ENCODE peak calls at places on chromosomes 12 and 14, in nine cellular contexts. One of them, this sample, is unnamed.

GRCh38 chr12:53065975-53066593 is 13.1 kb downstream of the SPRYD3 start:
- DNase-seq in GM12865: peak
- DNase-seq in heart right ventricle: peak
- DNase-seq in uterus: peak
- DNase-seq in brain microvascular endothelial cell: no peak
- DNase-seq in SK-N-SH: peak
- DNase-seq in fibroblast of lung: peak
- DNase-seq in fibroblast of the aortic adventitia: peak
- DNase-seq in cardiac fibroblast: peak
- DNase-seq in this sample: peak

GRCh38 chr12:80837342-80837978 is 100.3 kb downstream of the LIN7A start:
- DNase-seq in GM12865: peak
- DNase-seq in heart right ventricle: peak
- DNase-seq in uterus: peak
- DNase-seq in brain microvascular endothelial cell: peak
- DNase-seq in SK-N-SH: peak
- DNase-seq in fibroblast of lung: peak
- DNase-seq in fibroblast of the aortic adventitia: peak
- DNase-seq in cardiac fibroblast: peak
- DNase-seq in this sample: peak

GRCh38 chr12:104669057-104669770 is 212.5 kb downstream of the CHST11 start:
- DNase-seq in GM12865: no peak
- DNase-seq in heart right ventricle: peak
- DNase-seq in uterus: peak
- DNase-seq in brain microvascular endothelial cell: no peak
- DNase-seq in SK-N-SH: peak
- DNase-seq in fibroblast of lung: no peak
- DNase-seq in fibroblast of the aortic adventitia: no peak
- DNase-seq in cardiac fibroblast: no peak
- DNase-seq in this sample: peak

GRCh38 chr12:67804168-67804567 is 155.6 kb downstream of the DYRK2 start:
- DNase-seq in GM12865: peak
- DNase-seq in heart right ventricle: no peak
- DNase-seq in uterus: no peak
- DNase-seq in brain microvascular endothelial cell: no peak
- DNase-seq in SK-N-SH: no peak
- DNase-seq in fibroblast of lung: no peak
- DNase-seq in fibroblast of the aortic adventitia: no peak
- DNase-seq in cardiac fibroblast: no peak
- DNase-seq in this sample: no peak

GRCh38 chr12:112875608-112876007 is 31.2 kb upstream of the OAS1 start:
- DNase-seq in GM12865: no peak
- DNase-seq in heart right ventricle: no peak
- DNase-seq in uterus: no peak
- DNase-seq in brain microvascular endothelial cell: no peak
- DNase-seq in SK-N-SH: no peak
- DNase-seq in fibroblast of lung: no peak
- DNase-seq in fibroblast of the aortic adventitia: no peak
- DNase-seq in cardiac fibroblast: no peak
- DNase-seq in this sample: peak

GRCh38 chr12:93502802-93503623 is 35.7 kb downstream of the MRPL42 start:
- DNase-seq in GM12865: peak
- DNase-seq in heart right ventricle: peak
- DNase-seq in uterus: peak
- DNase-seq in brain microvascular endothelial cell: peak
- DNase-seq in SK-N-SH: peak
- DNase-seq in fibroblast of lung: peak
- DNase-seq in fibroblast of the aortic adventitia: peak
- DNase-seq in cardiac fibroblast: peak
- DNase-seq in this sample: peak

GRCh38 chr14:89575386-89576061 is 158.5 kb upstream of the FOXN3 start:
- DNase-seq in GM12865: no peak
- DNase-seq in heart right ventricle: no peak
- DNase-seq in uterus: no peak
- DNase-seq in brain microvascular endothelial cell: no peak
- DNase-seq in SK-N-SH: no peak
- DNase-seq in fibroblast of lung: no peak
- DNase-seq in fibroblast of the aortic adventitia: no peak
- DNase-seq in cardiac fibroblast: no peak
- DNase-seq in this sample: no peak

GRCh38 chr12:45613306-45613705 is 116.2 kb upstream of the ARID2 start:
- DNase-seq in GM12865: no peak
- DNase-seq in heart right ventricle: no peak
- DNase-seq in uterus: no peak
- DNase-seq in brain microvascular endothelial cell: peak
- DNase-seq in SK-N-SH: no peak
- DNase-seq in fibroblast of lung: peak
- DNase-seq in fibroblast of the aortic adventitia: peak
- DNase-seq in cardiac fibroblast: peak
- DNase-seq in this sample: peak

GRCh38 chr12:111503116-111503515 is 96.0 kb downstream of the ATXN2 start:
- DNase-seq in GM12865: no peak
- DNase-seq in heart right ventricle: no peak
- DNase-seq in uterus: no peak
- DNase-seq in brain microvascular endothelial cell: no peak
- DNase-seq in SK-N-SH: no peak
- DNase-seq in fibroblast of lung: no peak
- DNase-seq in fibroblast of the aortic adventitia: no peak
- DNase-seq in cardiac fibroblast: no peak
- DNase-seq in this sample: no peak

GRCh38 chr12:46367351-46368029 is 5.1 kb downstream of the SLC38A2 start:
- DNase-seq in GM12865: no peak
- DNase-seq in heart right ventricle: no peak
- DNase-seq in uterus: no peak
- DNase-seq in brain microvascular endothelial cell: no peak
- DNase-seq in SK-N-SH: no peak
- DNase-seq in fibroblast of lung: no peak
- DNase-seq in fibroblast of the aortic adventitia: peak
- DNase-seq in cardiac fibroblast: peak
- DNase-seq in this sample: peak

GRCh38 chr12:72829838-72830237 is 557.7 kb downstream of the TRHDE start:
- DNase-seq in GM12865: no peak
- DNase-seq in heart right ventricle: no peak
- DNase-seq in uterus: no peak
- DNase-seq in brain microvascular endothelial cell: no peak
- DNase-seq in SK-N-SH: no peak
- DNase-seq in fibroblast of lung: no peak
- DNase-seq in fibroblast of the aortic adventitia: no peak
- DNase-seq in cardiac fibroblast: no peak
- DNase-seq in this sample: no peak

GRCh38 chr14:91873476-91874265 is 6.3 kb upstream of the TC2N start:
- DNase-seq in GM12865: peak
- DNase-seq in heart right ventricle: no peak
- DNase-seq in uterus: no peak
- DNase-seq in brain microvascular endothelial cell: no peak
- DNase-seq in SK-N-SH: no peak
- DNase-seq in fibroblast of lung: peak
- DNase-seq in fibroblast of the aortic adventitia: no peak
- DNase-seq in cardiac fibroblast: peak
- DNase-seq in this sample: peak

GRCh38 chr14:91870890-91871289 is 3.6 kb upstream of the TC2N start:
- DNase-seq in GM12865: no peak
- DNase-seq in heart right ventricle: no peak
- DNase-seq in uterus: no peak
- DNase-seq in brain microvascular endothelial cell: no peak
- DNase-seq in SK-N-SH: no peak
- DNase-seq in fibroblast of lung: no peak
- DNase-seq in fibroblast of the aortic adventitia: no peak
- DNase-seq in cardiac fibroblast: no peak
- DNase-seq in this sample: no peak

GRCh38 chr14:91872011-91872476 is 4.7 kb upstream of the TC2N start:
- DNase-seq in GM12865: peak
- DNase-seq in heart right ventricle: no peak
- DNase-seq in uterus: no peak
- DNase-seq in brain microvascular endothelial cell: no peak
- DNase-seq in SK-N-SH: no peak
- DNase-seq in fibroblast of lung: no peak
- DNase-seq in fibroblast of the aortic adventitia: peak
- DNase-seq in cardiac fibroblast: peak
- DNase-seq in this sample: peak

GRCh38 chr14:91870001-91870400 is 2.7 kb upstream of the TC2N start:
- DNase-seq in GM12865: no peak
- DNase-seq in heart right ventricle: no peak
- DNase-seq in uterus: no peak
- DNase-seq in brain microvascular endothelial cell: no peak
- DNase-seq in SK-N-SH: no peak
- DNase-seq in fibroblast of lung: no peak
- DNase-seq in fibroblast of the aortic adventitia: no peak
- DNase-seq in cardiac fibroblast: peak
- DNase-seq in this sample: peak

GRCh38 chr14:91872517-91873470 is 5.5 kb upstream of the TC2N start:
- DNase-seq in GM12865: peak
- DNase-seq in heart right ventricle: peak
- DNase-seq in uterus: peak
- DNase-seq in brain microvascular endothelial cell: no peak
- DNase-seq in SK-N-SH: no peak
- DNase-seq in fibroblast of lung: peak
- DNase-seq in fibroblast of the aortic adventitia: peak
- DNase-seq in cardiac fibroblast: peak
- DNase-seq in this sample: peak
- H3K4me3 ChIP-seq in GM12865: no peak
- H3K4me3 ChIP-seq in heart right ventricle: no peak
- H3K4me3 ChIP-seq in uterus: no peak
- H3K4me3 ChIP-seq in brain microvascular endothelial cell: no peak
- H3K4me3 ChIP-seq in SK-N-SH: no peak
- H3K4me3 ChIP-seq in fibroblast of lung: no peak
- H3K4me3 ChIP-seq in fibroblast of the aortic adventitia: no peak
- H3K4me3 ChIP-seq in cardiac fibroblast: no peak
- H3K4me3 ChIP-seq in this sample: no peak

GRCh38 chr14:106551265-106551664 is 1024.9 kb downstream of the TMEM121 start:
- DNase-seq in GM12865: no peak
- DNase-seq in heart right ventricle: no peak
- DNase-seq in uterus: no peak
- DNase-seq in brain microvascular endothelial cell: no peak
- DNase-seq in SK-N-SH: no peak
- DNase-seq in fibroblast of lung: no peak
- DNase-seq in fibroblast of the aortic adventitia: no peak
- DNase-seq in cardiac fibroblast: no peak
- DNase-seq in this sample: no peak
- TF ChIP-seq CTCF in GM12865: no peak
- TF ChIP-seq CTCF in heart right ventricle: no peak
- TF ChIP-seq CTCF in uterus: no peak
- TF ChIP-seq CTCF in brain microvascular endothelial cell: no peak
- TF ChIP-seq CTCF in SK-N-SH: no peak
- TF ChIP-seq CTCF in fibroblast of lung: no peak
- TF ChIP-seq CTCF in fibroblast of the aortic adventitia: no peak
- TF ChIP-seq CTCF in cardiac fibroblast: no peak
- TF ChIP-seq CTCF in this sample: no peak

GRCh38 chr14:99910337-99911268 is 117.4 kb downstream of the EML1 start:
- DNase-seq in GM12865: no peak
- DNase-seq in heart right ventricle: no peak
- DNase-seq in uterus: no peak
- DNase-seq in brain microvascular endothelial cell: peak
- DNase-seq in SK-N-SH: no peak
- DNase-seq in fibroblast of lung: peak
- DNase-seq in fibroblast of the aortic adventitia: peak
- DNase-seq in cardiac fibroblast: peak
- DNase-seq in this sample: peak
- H3K4me3 ChIP-seq in GM12865: no peak
- H3K4me3 ChIP-seq in heart right ventricle: no peak
- H3K4me3 ChIP-seq in uterus: no peak
- H3K4me3 ChIP-seq in brain microvascular endothelial cell: no peak
- H3K4me3 ChIP-seq in SK-N-SH: peak
- H3K4me3 ChIP-seq in fibroblast of lung: no peak
- H3K4me3 ChIP-seq in fibroblast of the aortic adventitia: no peak
- H3K4me3 ChIP-seq in cardiac fibroblast: no peak
- H3K4me3 ChIP-seq in this sample: no peak

DNA sequence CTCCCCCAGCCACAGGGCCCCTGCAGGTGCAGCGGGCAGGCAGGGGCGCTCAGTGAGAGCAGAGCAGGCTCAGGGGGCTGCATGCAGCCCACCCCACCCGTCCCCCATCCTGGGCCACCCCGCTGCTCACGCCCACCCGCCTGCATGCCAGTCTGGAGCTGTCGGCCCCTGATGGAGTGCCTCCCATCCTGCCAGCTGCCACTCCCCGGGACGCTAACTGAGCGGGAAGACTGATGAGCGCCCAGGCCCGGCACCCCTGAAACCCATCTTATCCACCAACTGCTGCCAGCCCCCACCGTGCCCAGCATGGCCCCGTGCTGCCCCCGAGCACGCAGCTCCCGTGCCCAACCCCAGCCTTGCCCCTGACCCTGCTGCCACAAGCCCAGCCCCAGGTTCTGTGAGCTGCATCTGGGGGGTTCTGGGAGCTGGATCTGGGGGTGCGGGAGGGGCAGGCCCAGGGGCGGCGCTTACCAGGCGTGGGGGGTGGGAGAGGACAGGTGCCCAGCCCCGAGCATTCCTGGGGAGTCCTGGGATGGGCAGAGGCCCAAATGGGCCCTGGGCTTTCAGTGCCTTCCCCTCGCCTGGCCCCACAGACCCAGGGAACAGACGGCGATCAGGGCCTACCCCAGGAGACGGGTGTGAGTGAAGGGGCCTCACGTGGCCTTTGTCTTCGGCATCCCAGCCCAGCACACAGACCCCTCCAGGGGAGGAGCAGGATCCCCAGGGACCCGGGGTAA is 13.3 kb downstream of the AKT1 start:
- DNase-seq in GM12865: no peak
- DNase-seq in heart right ventricle: no peak
- DNase-seq in uterus: no peak
- DNase-seq in brain microvascular endothelial cell: no peak
- DNase-seq in SK-N-SH: no peak
- DNase-seq in fibroblast of lung: no peak
- DNase-seq in fibroblast of the aortic adventitia: no peak
- DNase-seq in cardiac fibroblast: no peak
- DNase-seq in this sample: no peak
- TF ChIP-seq CTCF in GM12865: no peak
- TF ChIP-seq CTCF in heart right ventricle: no peak
- TF ChIP-seq CTCF in uterus: no peak
- TF ChIP-seq CTCF in brain microvascular endothelial cell: no peak
- TF ChIP-seq CTCF in SK-N-SH: no peak
- TF ChIP-seq CTCF in fibroblast of lung: no peak
- TF ChIP-seq CTCF in fibroblast of the aortic adventitia: no peak
- TF ChIP-seq CTCF in cardiac fibroblast: no peak
- TF ChIP-seq CTCF in this sample: no peak

GRCh38 chr12:119177724-119178380 is 879 bp upstream of the HSPB8 start:
- DNase-seq in GM12865: no peak
- DNase-seq in heart right ventricle: no peak
- DNase-seq in uterus: no peak
- DNase-seq in brain microvascular endothelial cell: no peak
- DNase-seq in SK-N-SH: no peak
- DNase-seq in fibroblast of lung: no peak
- DNase-seq in fibroblast of the aortic adventitia: no peak
- DNase-seq in cardiac fibroblast: no peak
- DNase-seq in this sample: no peak

GRCh38 chr12:119178544-119179334 is at the start of gene HSPB8:
- DNase-seq in GM12865: no peak
- DNase-seq in heart right ventricle: peak
- DNase-seq in uterus: peak
- DNase-seq in brain microvascular endothelial cell: peak
- DNase-seq in SK-N-SH: peak
- DNase-seq in fibroblast of lung: peak
- DNase-seq in fibroblast of the aortic adventitia: peak
- DNase-seq in cardiac fibroblast: peak
- DNase-seq in this sample: peak

GRCh38 chr12:119181202-119181601 is 2.5 kb downstream of the HSPB8 start:
- DNase-seq in GM12865: no peak
- DNase-seq in heart right ventricle: no peak
- DNase-seq in uterus: no peak
- DNase-seq in brain microvascular endothelial cell: no peak
- DNase-seq in SK-N-SH: no peak
- DNase-seq in fibroblast of lung: no peak
- DNase-seq in fibroblast of the aortic adventitia: no peak
- DNase-seq in cardiac fibroblast: no peak
- DNase-seq in this sample: no peak

GRCh38 chr12:119180380-119181040 is 1.8 kb downstream of the HSPB8 start:
- DNase-seq in GM12865: no peak
- DNase-seq in heart right ventricle: peak
- DNase-seq in uterus: peak
- DNase-seq in brain microvascular endothelial cell: peak
- DNase-seq in SK-N-SH: no peak
- DNase-seq in fibroblast of lung: peak
- DNase-seq in fibroblast of the aortic adventitia: peak
- DNase-seq in cardiac fibroblast: peak
- DNase-seq in this sample: peak

GRCh38 chr12:119179335-119180021 is 747 bp downstream of the HSPB8 start:
- DNase-seq in GM12865: no peak
- DNase-seq in heart right ventricle: peak
- DNase-seq in uterus: peak
- DNase-seq in brain microvascular endothelial cell: peak
- DNase-seq in SK-N-SH: no peak
- DNase-seq in fibroblast of lung: peak
- DNase-seq in fibroblast of the aortic adventitia: peak
- DNase-seq in cardiac fibroblast: peak
- DNase-seq in this sample: peak
- H3K4me3 ChIP-seq in GM12865: no peak
- H3K4me3 ChIP-seq in heart right ventricle: peak
- H3K4me3 ChIP-seq in uterus: peak
- H3K4me3 ChIP-seq in brain microvascular endothelial cell: peak
- H3K4me3 ChIP-seq in SK-N-SH: peak
- H3K4me3 ChIP-seq in fibroblast of lung: peak
- H3K4me3 ChIP-seq in fibroblast of the aortic adventitia: peak
- H3K4me3 ChIP-seq in cardiac fibroblast: peak
- H3K4me3 ChIP-seq in this sample: peak